ENCODE peak calls at places on chromosomes 12 and 14, in eight cellular contexts. One of them, this sample, is unnamed.

GRCh38 chr12:104219908-104220404 is 4.4 kb downstream of the TXNRD1 start:
- DNase-seq in HAP-1: peak
- DNase-seq in osteocyte: no peak
- DNase-seq in suprapubic skin: no peak
- DNase-seq in HTR-8/SVneo: peak
- DNase-seq in NCI-H2029 treated with DMSO at 0.1 percent for 48 hours: peak
- DNase-seq in SK-N-SH: peak
- DNase-seq in BJ: peak
- DNase-seq in this sample: peak

GRCh38 chr14:75267141-75267601 is 11.5 kb upstream of the FOS start:
- DNase-seq in HAP-1: no peak
- DNase-seq in BJ: peak
- DNase-seq in NCI-H2029 treated with DMSO at 0.1 percent for 48 hours: no peak
- DNase-seq in SK-N-SH: no peak
- DNase-seq in suprapubic skin: peak
- DNase-seq in osteocyte: no peak
- DNase-seq in HTR-8/SVneo: peak
- DNase-seq in this sample: no peak

GRCh38 chr14:68255697-68256178 is 436.2 kb downstream of the RAD51B start:
- DNase-seq in HAP-1: no peak
- DNase-seq in NCI-H2029 treated with DMSO at 0.1 percent for 48 hours: no peak
- DNase-seq in HTR-8/SVneo: no peak
- DNase-seq in SK-N-SH: no peak
- DNase-seq in osteocyte: no peak
- DNase-seq in suprapubic skin: no peak
- DNase-seq in BJ: peak
- DNase-seq in this sample: no peak

GRCh38 chr14:36657409-36658090 is 4.1 kb upstream of the PAX9 start:
- DNase-seq in HTR-8/SVneo: no peak
- DNase-seq in SK-N-SH: peak
- DNase-seq in HAP-1: no peak
- DNase-seq in suprapubic skin: peak
- DNase-seq in osteocyte: no peak
- DNase-seq in NCI-H2029 treated with DMSO at 0.1 percent for 48 hours: no peak
- DNase-seq in BJ: no peak
- DNase-seq in this sample: no peak

GRCh38 chr14:52850520-52850919 is 59.1 kb upstream of the GNPNAT1 start:
- DNase-seq in suprapubic skin: no peak
- DNase-seq in SK-N-SH: no peak
- DNase-seq in HAP-1: no peak
- DNase-seq in HTR-8/SVneo: no peak
- DNase-seq in osteocyte: no peak
- DNase-seq in NCI-H2029 treated with DMSO at 0.1 percent for 48 hours: no peak
- DNase-seq in BJ: no peak
- DNase-seq in this sample: no peak

GRCh38 chr14:39268393-39268792 is 34.7 kb downstream of the MIA2 start:
- DNase-seq in NCI-H2029 treated with DMSO at 0.1 percent for 48 hours: peak
- DNase-seq in HAP-1: no peak
- DNase-seq in HTR-8/SVneo: no peak
- DNase-seq in BJ: no peak
- DNase-seq in osteocyte: no peak
- DNase-seq in suprapubic skin: no peak
- DNase-seq in SK-N-SH: no peak
- DNase-seq in this sample: peak

GRCh38 chr12:23084236-23084995 is 459.4 kb downstream of the ETNK1 start:
- DNase-seq in NCI-H2029 treated with DMSO at 0.1 percent for 48 hours: peak
- DNase-seq in HTR-8/SVneo: no peak
- DNase-seq in HAP-1: no peak
- DNase-seq in suprapubic skin: no peak
- DNase-seq in BJ: no peak
- DNase-seq in osteocyte: no peak
- DNase-seq in SK-N-SH: peak
- DNase-seq in this sample: peak

GRCh38 chr12:57027805-57028153 is 11.4 kb upstream of the TAC3 start:
- DNase-seq in HAP-1: no peak
- DNase-seq in NCI-H2029 treated with DMSO at 0.1 percent for 48 hours: no peak
- DNase-seq in HTR-8/SVneo: no peak
- DNase-seq in osteocyte: no peak
- DNase-seq in suprapubic skin: no peak
- DNase-seq in BJ: no peak
- DNase-seq in SK-N-SH: no peak
- DNase-seq in this sample: no peak

GRCh38 chr14:75430106-75430505 is 2.3 kb downstream of the JDP2 start:
- DNase-seq in osteocyte: no peak
- DNase-seq in SK-N-SH: no peak
- DNase-seq in BJ: no peak
- DNase-seq in suprapubic skin: peak
- DNase-seq in HAP-1: no peak
- DNase-seq in NCI-H2029 treated with DMSO at 0.1 percent for 48 hours: no peak
- DNase-seq in HTR-8/SVneo: no peak
- DNase-seq in this sample: no peak

GRCh38 chr12:31896514-31897039 is 62.6 kb upstream of the RESF1 start:
- DNase-seq in HTR-8/SVneo: no peak
- DNase-seq in suprapubic skin: no peak
- DNase-seq in BJ: no peak
- DNase-seq in osteocyte: no peak
- DNase-seq in NCI-H2029 treated with DMSO at 0.1 percent for 48 hours: no peak
- DNase-seq in HAP-1: no peak
- DNase-seq in SK-N-SH: no peak
- DNase-seq in this sample: no peak

GRCh38 chr12:1373887-1374286 is 220.5 kb downstream of the FBXL14 start:
- DNase-seq in HTR-8/SVneo: no peak
- DNase-seq in SK-N-SH: no peak
- DNase-seq in NCI-H2029 treated with DMSO at 0.1 percent for 48 hours: no peak
- DNase-seq in HAP-1: no peak
- DNase-seq in BJ: peak
- DNase-seq in osteocyte: no peak
- DNase-seq in suprapubic skin: no peak
- DNase-seq in this sample: no peak

GRCh38 chr12:57833672-57834071 is 12.9 kb downstream of the CTDSP2 start:
- DNase-seq in HAP-1: no peak
- DNase-seq in HTR-8/SVneo: no peak
- DNase-seq in osteocyte: no peak
- DNase-seq in SK-N-SH: no peak
- DNase-seq in BJ: no peak
- DNase-seq in NCI-H2029 treated with DMSO at 0.1 percent for 48 hours: no peak
- DNase-seq in suprapubic skin: no peak
- DNase-seq in this sample: no peak

GRCh38 chr12:122371475-122372045 is 50.9 kb downstream of the CLIP1 start:
- DNase-seq in NCI-H2029 treated with DMSO at 0.1 percent for 48 hours: no peak
- DNase-seq in osteocyte: no peak
- DNase-seq in suprapubic skin: no peak
- DNase-seq in SK-N-SH: no peak
- DNase-seq in BJ: no peak
- DNase-seq in HAP-1: no peak
- DNase-seq in HTR-8/SVneo: no peak
- DNase-seq in this sample: no peak

GRCh38 chr12:31368666-31369361 is 42.9 kb upstream of the SINHCAF start:
- DNase-seq in suprapubic skin: no peak
- DNase-seq in HTR-8/SVneo: no peak
- DNase-seq in osteocyte: no peak
- DNase-seq in BJ: no peak
- DNase-seq in HAP-1: peak
- DNase-seq in SK-N-SH: no peak
- DNase-seq in NCI-H2029 treated with DMSO at 0.1 percent for 48 hours: no peak
- DNase-seq in this sample: peak

GRCh38 chr14:37598085-37598972 is 2.9 kb downstream of the TTC6 start:
- DNase-seq in NCI-H2029 treated with DMSO at 0.1 percent for 48 hours: peak
- DNase-seq in HTR-8/SVneo: no peak
- DNase-seq in suprapubic skin: peak
- DNase-seq in osteocyte: no peak
- DNase-seq in SK-N-SH: no peak
- DNase-seq in HAP-1: no peak
- DNase-seq in BJ: no peak
- DNase-seq in this sample: no peak

GRCh38 chr12:46893429-46893828 is 67.6 kb upstream of the SLC38A4 start:
- DNase-seq in HTR-8/SVneo: no peak
- DNase-seq in HAP-1: no peak
- DNase-seq in BJ: no peak
- DNase-seq in SK-N-SH: no peak
- DNase-seq in NCI-H2029 treated with DMSO at 0.1 percent for 48 hours: no peak
- DNase-seq in osteocyte: no peak
- DNase-seq in suprapubic skin: no peak
- DNase-seq in this sample: no peak

GRCh38 chr12:66036317-66036716 is 94.2 kb downstream of the LLPH start:
- DNase-seq in NCI-H2029 treated with DMSO at 0.1 percent for 48 hours: no peak
- DNase-seq in HAP-1: no peak
- DNase-seq in suprapubic skin: no peak
- DNase-seq in HTR-8/SVneo: peak
- DNase-seq in BJ: peak
- DNase-seq in SK-N-SH: no peak
- DNase-seq in osteocyte: peak
- DNase-seq in this sample: no peak

GRCh38 chr12:76037130-76038105 is 5.8 kb upstream of the PHLDA1 start:
- DNase-seq in BJ: no peak
- DNase-seq in suprapubic skin: no peak
- DNase-seq in HAP-1: peak
- DNase-seq in SK-N-SH: peak
- DNase-seq in NCI-H2029 treated with DMSO at 0.1 percent for 48 hours: peak
- DNase-seq in osteocyte: no peak
- DNase-seq in HTR-8/SVneo: no peak
- DNase-seq in this sample: peak

GRCh38 chr12:3752741-3753486 is at the start of gene CRACR2A:
- DNase-seq in HTR-8/SVneo: peak
- DNase-seq in SK-N-SH: peak
- DNase-seq in suprapubic skin: peak
- DNase-seq in BJ: no peak
- DNase-seq in HAP-1: peak
- DNase-seq in osteocyte: peak
- DNase-seq in NCI-H2029 treated with DMSO at 0.1 percent for 48 hours: no peak
- DNase-seq in this sample: peak

GRCh38 chr12:51972849-51973273 is 21.4 kb downstream of the ACVR1B start:
- DNase-seq in suprapubic skin: no peak
- DNase-seq in osteocyte: no peak
- DNase-seq in BJ: no peak
- DNase-seq in HTR-8/SVneo: no peak
- DNase-seq in NCI-H2029 treated with DMSO at 0.1 percent for 48 hours: no peak
- DNase-seq in SK-N-SH: no peak
- DNase-seq in HAP-1: no peak
- DNase-seq in this sample: no peak

GRCh38 chr14:75361751-75362433 is 65.9 kb upstream of the JDP2 start:
- DNase-seq in suprapubic skin: peak
- DNase-seq in osteocyte: no peak
- DNase-seq in BJ: no peak
- DNase-seq in NCI-H2029 treated with DMSO at 0.1 percent for 48 hours: no peak
- DNase-seq in HAP-1: no peak
- DNase-seq in SK-N-SH: no peak
- DNase-seq in HTR-8/SVneo: no peak
- DNase-seq in this sample: no peak

GRCh38 chr14:94079891-94080605 is 954 bp downstream of the DDX24 start:
- DNase-seq in SK-N-SH: no peak
- DNase-seq in osteocyte: no peak
- DNase-seq in NCI-H2029 treated with DMSO at 0.1 percent for 48 hours: no peak
- DNase-seq in HTR-8/SVneo: no peak
- DNase-seq in suprapubic skin: no peak
- DNase-seq in HAP-1: no peak
- DNase-seq in BJ: no peak
- DNase-seq in this sample: no peak

GRCh38 chr14:50402965-50403364 is 6.3 kb upstream of the CDKL1 start:
- DNase-seq in suprapubic skin: no peak
- DNase-seq in osteocyte: no peak
- DNase-seq in HTR-8/SVneo: no peak
- DNase-seq in BJ: no peak
- DNase-seq in NCI-H2029 treated with DMSO at 0.1 percent for 48 hours: no peak
- DNase-seq in HAP-1: no peak
- DNase-seq in SK-N-SH: no peak
- DNase-seq in this sample: no peak

GRCh38 chr14:31230559-31230958 is 23.0 kb upstream of the HECTD1 start:
- DNase-seq in NCI-H2029 treated with DMSO at 0.1 percent for 48 hours: no peak
- DNase-seq in BJ: no peak
- DNase-seq in SK-N-SH: no peak
- DNase-seq in suprapubic skin: no peak
- DNase-seq in osteocyte: no peak
- DNase-seq in HAP-1: no peak
- DNase-seq in HTR-8/SVneo: no peak
- DNase-seq in this sample: no peak

GRCh38 chr14:97655169-97655948 is 858.2 kb downstream of the VRK1 start:
- DNase-seq in SK-N-SH: no peak
- DNase-seq in suprapubic skin: no peak
- DNase-seq in HAP-1: no peak
- DNase-seq in HTR-8/SVneo: no peak
- DNase-seq in osteocyte: no peak
- DNase-seq in BJ: no peak
- DNase-seq in NCI-H2029 treated with DMSO at 0.1 percent for 48 hours: no peak
- DNase-seq in this sample: no peak

GRCh38 chr12:121050725-121051124 is 11.7 kb upstream of the OASL start:
- DNase-seq in SK-N-SH: no peak
- DNase-seq in suprapubic skin: no peak
- DNase-seq in HTR-8/SVneo: no peak
- DNase-seq in HAP-1: no peak
- DNase-seq in BJ: no peak
- DNase-seq in osteocyte: no peak
- DNase-seq in NCI-H2029 treated with DMSO at 0.1 percent for 48 hours: no peak
- DNase-seq in this sample: no peak

GRCh38 chr12:12267801-12268200 is 957 bp upstream of the LRP6 start:
- DNase-seq in HTR-8/SVneo: no peak
- DNase-seq in SK-N-SH: peak
- DNase-seq in BJ: no peak
- DNase-seq in NCI-H2029 treated with DMSO at 0.1 percent for 48 hours: peak
- DNase-seq in HAP-1: peak
- DNase-seq in osteocyte: no peak
- DNase-seq in suprapubic skin: no peak
- DNase-seq in this sample: peak

GRCh38 chr12:110785240-110785639 is 42.5 kb upstream of the PPP1CC start:
- DNase-seq in suprapubic skin: no peak
- DNase-seq in NCI-H2029 treated with DMSO at 0.1 percent for 48 hours: no peak
- DNase-seq in HAP-1: peak
- DNase-seq in osteocyte: no peak
- DNase-seq in SK-N-SH: no peak
- DNase-seq in HTR-8/SVneo: no peak
- DNase-seq in BJ: no peak
- DNase-seq in this sample: no peak

GRCh38 chr14:55043528-55043927 is 7.9 kb upstream of the MAPK1IP1L start:
- DNase-seq in SK-N-SH: no peak
- DNase-seq in osteocyte: no peak
- DNase-seq in NCI-H2029 treated with DMSO at 0.1 percent for 48 hours: no peak
- DNase-seq in suprapubic skin: no peak
- DNase-seq in BJ: no peak
- DNase-seq in HTR-8/SVneo: no peak
- DNase-seq in HAP-1: no peak
- DNase-seq in this sample: no peak

GRCh38 chr12:107417004-107417403 is 268.6 kb upstream of the PWP1 start:
- DNase-seq in suprapubic skin: no peak
- DNase-seq in osteocyte: no peak
- DNase-seq in HAP-1: no peak
- DNase-seq in HTR-8/SVneo: no peak
- DNase-seq in NCI-H2029 treated with DMSO at 0.1 percent for 48 hours: no peak
- DNase-seq in SK-N-SH: no peak
- DNase-seq in BJ: no peak
- DNase-seq in this sample: no peak

GRCh38 chr14:55706893-55707292 is 126.9 kb downstream of the KTN1 start:
- DNase-seq in SK-N-SH: no peak
- DNase-seq in HTR-8/SVneo: no peak
- DNase-seq in suprapubic skin: no peak
- DNase-seq in NCI-H2029 treated with DMSO at 0.1 percent for 48 hours: no peak
- DNase-seq in BJ: no peak
- DNase-seq in osteocyte: no peak
- DNase-seq in HAP-1: no peak
- DNase-seq in this sample: no peak